ENCODE peak calls at places on chromosomes 11 and 22, in seven cellular contexts. O, I, Z, K, X, A and F are unnamed samples.

GRCh38 chr11:64880240-64881001 is 2.0 kb upstream of the EHD1 start:
- DNase-seq in A (no peak), O (no peak), Z (no peak), I (no peak), X (no peak), K (no peak), F (no peak)

GRCh38 chr11:131185915-131186314 is 184.5 kb upstream of the NTM start:
- DNase-seq in O (no peak), K (no peak), I (no peak), A (no peak), X (no peak), Z (no peak), F (no peak)

GRCh38 chr22:36289406-36289870 is 36.5 kb downstream of the APOL1 start:
- DNase-seq in Z (no peak), X (no peak), O (no peak), K (no peak), A (no peak), I (no peak), F (no peak)

GRCh38 chr11:36354221-36355003 is 58.3 kb downstream of the PRR5L start:
- DNase-seq in A (no peak), O (peak; percentile 67), I (no peak), Z (no peak), X (no peak), K (no peak), F (peak; percentile 68)

GRCh38 chr11:10703544-10703943 is 10.0 kb upstream of the IRAG1 start:
- DNase-seq in I (no peak), X (no peak), K (no peak), A (no peak), Z (no peak), O (no peak), F (peak; percentile 39)

GRCh38 chr11:134345237-134345550 is 13.4 kb downstream of the GLB1L2 start:
- DNase-seq in X (no peak), Z (no peak), A (no peak), K (no peak), I (no peak), O (no peak), F (no peak)

GRCh38 chr11:14413307-14414072 is 54.5 kb upstream of the RRAS2 start:
- DNase-seq in O (peak; percentile 58), X (no peak), Z (no peak), A (no peak), I (no peak), K (peak; percentile 56), F (peak; percentile 82)

GRCh38 chr11:985435-985834 is 51.1 kb downstream of the MUC6 start:
- DNase-seq in O (no peak), A (no peak), Z (no peak), K (no peak), I (peak; percentile 35), X (no peak), F (no peak)

GRCh38 chr22:40250608-40251007 is 72.9 kb downstream of the TNRC6B start:
- DNase-seq in X (no peak), O (no peak), A (no peak), K (no peak), Z (no peak), I (no peak), F (no peak)

GRCh38 chr22:48778308-48779195 is 1049.1 kb downstream of the BRD1 start:
- DNase-seq in O (no peak), X (no peak), A (no peak), Z (no peak), I (no peak), K (no peak), F (no peak)

GRCh38 chr11:133894956-133895549 is 49.7 kb upstream of the SPATA19 start:
- DNase-seq in A (no peak), Z (no peak), X (no peak), O (no peak), K (no peak), I (no peak), F (no peak)

GRCh38 chr22:40791241-40791640 is 27.9 kb downstream of the SLC25A17 start:
- DNase-seq in X (no peak), K (no peak), Z (no peak), A (peak; percentile 25), I (no peak), O (no peak), F (peak; percentile 16)

GRCh38 chr11:67289651-67290479 is 762 bp downstream of the ANKRD13D start:
- DNase-seq in A (no peak), O (no peak), K (no peak), X (no peak), I (no peak), Z (peak; percentile 56), F (no peak)

GRCh38 chr11:15035283-15035682 is 38.1 kb upstream of the CALCB start:
- DNase-seq in K (no peak), I (no peak), X (no peak), O (no peak), Z (no peak), A (no peak), F (no peak)

GRCh38 chr11:134532176-134532920 is 120.3 kb upstream of the B3GAT1 start:
- DNase-seq in Z (no peak), X (no peak), I (no peak), K (no peak), O (no peak), A (no peak), F (no peak)

GRCh38 chr11:112481893-112482292 is 221.2 kb upstream of the PLET1 start:
- DNase-seq in I (no peak), O (no peak), X (no peak), A (no peak), K (no peak), Z (no peak), F (no peak)

GRCh38 chr22:50045211-50046018 is 12.7 kb downstream of the TTLL8 start:
- DNase-seq in A (no peak), I (peak; percentile 5), X (no peak), Z (no peak), K (no peak), O (no peak), F (no peak)

GRCh38 chr22:39560127-39560526 is 10.4 kb upstream of the CACNA1I start:
- DNase-seq in X (no peak), A (no peak), Z (no peak), O (no peak), K (no peak), I (no peak), F (no peak)

GRCh38 chr22:38308791-38309498 is 8.3 kb downstream of the CSNK1E start:
- DNase-seq in O (no peak), A (no peak), Z (no peak), K (no peak), I (peak; percentile 5), X (no peak), F (no peak)

GRCh38 chr11:119999220-119999619 is 138.7 kb downstream of the TRIM29 start:
- DNase-seq in O (no peak), Z (no peak), A (no peak), X (no peak), I (no peak), K (no peak), F (no peak)

GRCh38 chr22:43435851-43436535 is 24.2 kb downstream of the MPPED1 start:
- DNase-seq in O (no peak), X (no peak), I (no peak), Z (no peak), K (no peak), A (no peak), F (no peak)

DNA sequence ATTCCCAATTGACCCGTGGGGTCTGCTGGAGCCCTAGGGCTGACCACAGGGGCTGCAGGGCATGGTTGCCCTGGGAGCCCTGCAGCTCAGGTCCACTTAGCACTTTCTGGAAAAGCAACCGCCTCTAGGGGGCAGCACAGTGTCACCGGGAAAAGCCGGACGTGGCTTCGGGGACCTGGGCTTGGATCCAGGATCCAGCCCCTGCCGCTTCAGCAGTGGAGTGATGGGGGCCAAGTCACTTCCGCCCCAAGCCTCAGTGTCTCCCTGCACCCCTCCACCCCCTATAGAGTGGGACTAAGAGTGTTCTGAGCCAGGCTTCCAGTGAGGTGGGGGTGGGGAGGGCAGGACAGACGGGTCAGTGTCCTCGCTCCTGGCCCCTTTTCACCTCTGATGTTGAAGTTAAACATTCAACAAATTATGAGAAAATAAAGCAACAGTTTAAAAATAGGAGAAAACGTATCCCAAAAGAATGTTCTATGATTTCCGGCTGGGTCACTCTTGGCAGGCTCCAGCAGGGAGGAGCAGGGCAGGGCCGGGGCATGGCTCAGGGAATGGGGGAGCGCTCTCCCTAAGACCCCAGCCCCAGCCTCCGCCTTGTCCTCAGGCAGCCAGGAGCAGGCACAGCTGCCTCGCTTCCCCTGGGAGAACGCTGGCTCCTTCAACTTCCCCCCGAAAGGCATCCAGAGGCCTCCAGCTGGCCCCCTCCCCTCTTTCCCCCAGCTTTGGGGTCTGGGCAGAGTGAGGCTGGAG is 96.5 kb upstream of the FGF3 start:
- DNase-seq in A (peak; percentile 19), Z (peak; percentile 52), K (peak; percentile 69), I (peak; percentile 90), O (peak; percentile 76), X (peak; percentile 59), F (peak; percentile 72)
- H3K4me3 ChIP-seq in A (no peak overlapping the region), Z (no peak overlapping the region), K (peak overlapping the region; percentile 7), I (no peak overlapping the region), O (no peak overlapping the region), X (no peak overlapping the region), F (no peak overlapping the region)

DNA sequence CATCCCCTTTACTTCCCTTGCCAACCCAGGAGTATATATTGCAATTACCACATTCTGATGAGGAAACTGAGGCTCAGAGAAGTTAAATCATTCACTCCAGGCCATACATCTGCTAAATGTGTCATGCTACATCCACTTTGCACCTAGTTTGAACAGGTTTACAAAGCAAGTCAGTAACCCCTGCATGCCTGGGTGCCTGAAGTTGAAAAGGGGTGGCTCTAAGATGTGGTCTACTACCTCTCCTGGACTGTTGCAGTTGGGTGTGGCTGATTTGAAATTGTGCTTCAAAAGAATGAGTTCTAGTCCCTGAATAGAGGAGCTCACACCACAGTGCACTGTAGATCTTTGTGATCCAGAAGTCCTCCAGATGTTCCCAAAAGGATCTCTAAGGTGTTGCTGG is 23.7 kb downstream of the FLI1 start:
- DNase-seq in O (no peak), K (no peak), Z (no peak), X (no peak), I (no peak), A (no peak), F (no peak)
- TF ChIP-seq CTCF in O (no peak), K (no peak), Z (no peak), X (no peak), I (no peak), A (no peak), F (no peak)

GRCh38 chr11:76456571-76456970 is 11.8 kb downstream of the EMSY start:
- DNase-seq in Z (no peak), I (no peak), O (no peak), A (no peak), K (no peak), X (no peak), F (no peak)

GRCh38 chr11:76455931-76456330 is 11.1 kb downstream of the EMSY start:
- DNase-seq in Z (no peak), X (no peak), K (no peak), O (peak; percentile 65), I (no peak), A (no peak), F (no peak)

GRCh38 chr11:76459299-76459698 is 14.5 kb downstream of the EMSY start:
- DNase-seq in I (no peak), K (no peak), Z (no peak), A (no peak), X (peak; percentile 41), O (no peak), F (no peak)

GRCh38 chr11:76453248-76453647 is 8.4 kb downstream of the EMSY start:
- DNase-seq in Z (no peak), X (no peak), K (no peak), O (peak; percentile 6), I (no peak), A (no peak), F (no peak)

GRCh38 chr11:76455331-76455730 is 10.5 kb downstream of the EMSY start:
- DNase-seq in A (no peak), I (no peak), O (peak; percentile 4), Z (no peak), X (no peak), K (no peak), F (no peak)
- H3K4me3 ChIP-seq in A (no peak overlapping the region), I (no peak overlapping the region), O (no peak overlapping the region), Z (no peak overlapping the region), X (no peak overlapping the region), K (no peak overlapping the region), F (no peak overlapping the region)

GRCh38 chr11:47605921-47606320 is 11.7 kb upstream of the C1QTNF4 start:
- DNase-seq in Z (no peak), A (no peak), O (no peak), X (no peak), I (no peak), K (no peak), F (no peak)
- TF ChIP-seq CTCF in Z (no peak), A (no peak), O (no peak), X (no peak), I (no peak), K (no peak), F (no peak)